ENCODE peak calls at places on chromosomes 7 and 10, in five cellular contexts. One of them, this sample, is unnamed.

GRCh38 chr10:131240691-131241090 is 70.8 kb downstream of the TCERG1L start:
- DNase-seq in activated CD8-positive, alpha-beta memory T cell treated with anti-CD3 and anti-CD28 coated beads for 24 hours: no peak
- DNase-seq in T-cell: no peak
- DNase-seq in GM20000: no peak
- DNase-seq in NCI-H1092 treated with DMSO at 0.1 percent for 48 hours: no peak
- DNase-seq in this sample: no peak

GRCh38 chr10:92222603-92223275 is 68.1 kb downstream of the CPEB3 start:
- DNase-seq in activated CD8-positive, alpha-beta memory T cell treated with anti-CD3 and anti-CD28 coated beads for 24 hours: no peak
- DNase-seq in T-cell: no peak
- DNase-seq in GM20000: no peak
- DNase-seq in NCI-H1092 treated with DMSO at 0.1 percent for 48 hours: no peak
- DNase-seq in this sample: no peak

GRCh38 chr7:107643938-107644703 is 16.5 kb upstream of the SLC26A4 start:
- DNase-seq in activated CD8-positive, alpha-beta memory T cell treated with anti-CD3 and anti-CD28 coated beads for 24 hours: no peak
- DNase-seq in T-cell: no peak
- DNase-seq in GM20000: no peak
- DNase-seq in NCI-H1092 treated with DMSO at 0.1 percent for 48 hours: no peak
- DNase-seq in this sample: no peak

GRCh38 chr10:120424198-120424464 is 32.9 kb upstream of the PLPP4 start:
- DNase-seq in activated CD8-positive, alpha-beta memory T cell treated with anti-CD3 and anti-CD28 coated beads for 24 hours: no peak
- DNase-seq in T-cell: no peak
- DNase-seq in GM20000: no peak
- DNase-seq in NCI-H1092 treated with DMSO at 0.1 percent for 48 hours: no peak
- DNase-seq in this sample: no peak

GRCh38 chr7:2149672-2150444 is 82.9 kb downstream of the MAD1L1 start:
- DNase-seq in activated CD8-positive, alpha-beta memory T cell treated with anti-CD3 and anti-CD28 coated beads for 24 hours: no peak
- DNase-seq in T-cell: no peak
- DNase-seq in GM20000: no peak
- DNase-seq in NCI-H1092 treated with DMSO at 0.1 percent for 48 hours: no peak
- DNase-seq in this sample: no peak

GRCh38 chr7:150731916-150732315 is 5.3 kb upstream of the GIMAP5 start:
- DNase-seq in activated CD8-positive, alpha-beta memory T cell treated with anti-CD3 and anti-CD28 coated beads for 24 hours: peak
- DNase-seq in T-cell: no peak
- DNase-seq in GM20000: no peak
- DNase-seq in NCI-H1092 treated with DMSO at 0.1 percent for 48 hours: no peak
- DNase-seq in this sample: no peak

GRCh38 chr10:11403116-11403515 is 208.3 kb downstream of the USP6NL start:
- DNase-seq in activated CD8-positive, alpha-beta memory T cell treated with anti-CD3 and anti-CD28 coated beads for 24 hours: peak
- DNase-seq in T-cell: peak
- DNase-seq in GM20000: no peak
- DNase-seq in NCI-H1092 treated with DMSO at 0.1 percent for 48 hours: no peak
- DNase-seq in this sample: peak

GRCh38 chr10:97412891-97413304 is 11.8 kb upstream of the RRP12 start:
- DNase-seq in activated CD8-positive, alpha-beta memory T cell treated with anti-CD3 and anti-CD28 coated beads for 24 hours: peak
- DNase-seq in T-cell: no peak
- DNase-seq in GM20000: no peak
- DNase-seq in NCI-H1092 treated with DMSO at 0.1 percent for 48 hours: no peak
- DNase-seq in this sample: no peak

GRCh38 chr10:11237571-11237970 is 219.9 kb downstream of the CELF2 start:
- DNase-seq in activated CD8-positive, alpha-beta memory T cell treated with anti-CD3 and anti-CD28 coated beads for 24 hours: peak
- DNase-seq in T-cell: no peak
- DNase-seq in GM20000: no peak
- DNase-seq in NCI-H1092 treated with DMSO at 0.1 percent for 48 hours: no peak
- DNase-seq in this sample: no peak

GRCh38 chr7:73827568-73828106 is 3.2 kb upstream of the CLDN4 start:
- DNase-seq in activated CD8-positive, alpha-beta memory T cell treated with anti-CD3 and anti-CD28 coated beads for 24 hours: no peak
- DNase-seq in T-cell: no peak
- DNase-seq in GM20000: no peak
- DNase-seq in NCI-H1092 treated with DMSO at 0.1 percent for 48 hours: peak
- DNase-seq in this sample: no peak